ENCODE peak calls at places on chromosomes 16 and 17, in six cellular contexts. P is CD8-positive, alpha-beta T cell; S is NCI-H1092; O is NCI-H1694 treated with DMSO at 0.1 percent for 48 hours; Z is sigmoid colon; Y is activated CD4-positive, CD25-positive, alpha-beta regulatory T cell treated with anti-CD3 and anti-CD28 coated beads, Interleukin-2, amount 50 U/mL, for 72 hours. N is an unnamed sample.

GRCh38 chr16:87146676-87147075 is 170.5 kb downstream of the C16orf95 start:
- DNase-seq in P (no peak), S (no peak), O (no peak), Z (no peak), Y (no peak), N (no peak)

GRCh38 chr17:82889496-82890338 is 49.9 kb upstream of the ZNF750 start:
- DNase-seq in P (no peak), S (no peak), O (no peak), Z (no peak), Y (no peak), N (no peak)

GRCh38 chr16:75627856-75628255 is 4.8 kb upstream of the ADAT1 start:
- DNase-seq in P (no peak), S (no peak), O (no peak), Z (no peak), Y (no peak), N (no peak)

GRCh38 chr17:1713160-1713877 is 3.1 kb upstream of the TLCD2 start:
- DNase-seq in P (no peak), S (no peak), O (no peak), Z (no peak), Y (no peak), N (no peak)

GRCh38 chr17:82223517-82223916 is 5.3 kb upstream of the SLC16A3 start:
- DNase-seq in P (no peak), S (no peak), O (no peak), Z (no peak), Y (no peak), N (no peak)

GRCh38 chr16:55283776-55284717 is 40.0 kb upstream of the IRX6 start:
- DNase-seq in P (no peak), S (peak; percentile 33), O (no peak), Z (no peak), Y (no peak), N (no peak)

GRCh38 chr16:56994311-56994710 is 5.0 kb downstream of the NLRC5 start:
- DNase-seq in P (no peak), S (no peak), O (no peak), Z (peak; percentile 33), Y (no peak), N (peak; percentile 32)

GRCh38 chr16:84406006-84406963 is 37.9 kb downstream of the ATP2C2 start:
- DNase-seq in P (no peak), S (no peak), O (no peak), Z (no peak), Y (no peak), N (no peak)

GRCh38 chr16:31474173-31474714 is 2.3 kb downstream of the TGFB1I1 start:
- DNase-seq in P (no peak), S (no peak), O (no peak), Z (no peak), Y (no peak), N (no peak)

GRCh38 chr17:18916816-18917496 is 35.0 kb upstream of the SLC5A10 start:
- DNase-seq in P (no peak), S (no peak), O (no peak), Z (no peak), Y (no peak), N (no peak)

GRCh38 chr17:4313482-4314114 is 49.8 kb upstream of the ANKFY1 start:
- DNase-seq in P (no peak), S (no peak), O (no peak), Z (no peak), Y (no peak), N (no peak)

GRCh38 chr16:30793508-30794069 is 6.6 kb upstream of the ZNF629 start:
- DNase-seq in P (no peak), S (no peak), O (no peak), Z (no peak), Y (no peak), N (no peak)

GRCh38 chr17:81566461-81567126 is 14.4 kb upstream of the FAAP100 start:
- DNase-seq in P (no peak), S (peak; percentile 84), O (peak; percentile 82), Z (peak; percentile 90), Y (no peak), N (peak; percentile 85)

GRCh38 chr17:78820122-78820792 is 20.4 kb downstream of the USP36 start:
- DNase-seq in P (no peak), S (no peak), O (no peak), Z (no peak), Y (no peak), N (no peak)

GRCh38 chr17:72715906-72716572 is 376.4 kb downstream of the SLC39A11 start:
- DNase-seq in P (no peak), S (no peak), O (no peak), Z (no peak), Y (no peak), N (peak; percentile 74)

GRCh38 chr16:10370096-10370726 is 15.7 kb upstream of the ATF7IP2 start:
- DNase-seq in P (no peak), S (no peak), O (no peak), Z (no peak), Y (no peak), N (no peak)

GRCh38 chr17:83126275-83126930 is 47.0 kb downstream of the METRNL start:
- DNase-seq in P (no peak), S (no peak), O (no peak), Z (no peak), Y (no peak), N (peak; percentile 52)

GRCh38 chr16:31873556-31874353 is at the start of gene ZNF267:
- DNase-seq in P (peak; percentile 95), S (peak; percentile 90), O (peak; percentile 52), Z (peak; percentile 98), Y (peak; percentile 90), N (peak; percentile 97)

GRCh38 chr17:12566281-12567002 is 99.2 kb upstream of the MYOCD start:
- DNase-seq in P (no peak), S (no peak), O (no peak), Z (no peak), Y (no peak), N (no peak)

GRCh38 chr17:56499799-56500388 is 93.6 kb upstream of the NOG start:
- DNase-seq in P (peak; percentile 11), S (no peak), O (peak; percentile 62), Z (no peak), Y (no peak), N (no peak)

GRCh38 chr16:57775661-57776469 is 26.4 kb downstream of the KIFC3 start:
- DNase-seq in P (no peak), S (peak; percentile 28), O (no peak), Z (no peak), Y (no peak), N (no peak)

GRCh38 chr16:5228369-5228768 is 130.8 kb upstream of the EEF2KMT start:
- DNase-seq in P (no peak), S (no peak), O (no peak), Z (peak; percentile 12), Y (no peak), N (no peak)

GRCh38 chr16:65740716-65741115 is 618.9 kb upstream of the CDH11 start:
- DNase-seq in P (no peak), S (no peak), O (no peak), Z (no peak), Y (no peak), N (no peak)

GRCh38 chr17:55737976-55738501 is 12.8 kb upstream of the PCTP start:
- DNase-seq in P (no peak), S (no peak), O (no peak), Z (no peak), Y (no peak), N (no peak)

GRCh38 chr16:85003076-85003475 is 8.3 kb downstream of the ZDHHC7 start:
- DNase-seq in P (no peak), S (no peak), O (no peak), Z (no peak), Y (no peak), N (no peak)

GRCh38 chr17:4968916-4969550 is 1.4 kb upstream of the SPAG7 start:
- DNase-seq in P (no peak), S (no peak), O (no peak), Z (peak; percentile 74), Y (peak; percentile 47), N (no peak)

GRCh38 chr17:60522889-60523626 is 3.0 kb downstream of the APPBP2 start:
- DNase-seq in P (no peak), S (no peak), O (no peak), Z (no peak), Y (no peak), N (no peak)

N was measured in sciatic nerve.